ENCODE peak calls at places on chromosome 15, in nine cellular contexts. U is right cardiac atrium, K is tibial artery, T is pancreas, Z is ovary, I is colonic mucosa, H is PC-3, J is heart right ventricle, Q is GM23248. C is an unnamed sample.
A peak's percentile ranks its signal among the peaks of the same experiment; 100 is the strongest.

GRCh38 chr15:41659855-41660234 is 360 bp upstream of the MGA start:
- DNase-seq in U (no peak), K (no peak), T (no peak), Z (no peak), I (no peak), H (no peak), J (no peak), Q (no peak), C (peak; percentile 34)

GRCh38 chr15:47685141-47685870 is 32.0 kb upstream of the SEMA6D start:
- DNase-seq in U (no peak), K (no peak), T (no peak), Z (no peak), I (no peak), H (peak; percentile 72), J (no peak), Q (peak; percentile 55), C (no peak)

GRCh38 chr15:65916664-65917406 is 47.5 kb downstream of the RAB11A start:
- DNase-seq in U (peak; percentile 46), K (peak; percentile 31), T (peak; percentile 66), Z (peak; percentile 75), I (no peak), H (peak; percentile 48), J (peak; percentile 41), Q (peak; percentile 87), C (peak; percentile 57)

GRCh38 chr15:64667736-64668161 is 107.6 kb downstream of the RBPMS2 start:
- DNase-seq in U (no peak), K (no peak), T (no peak), Z (no peak), I (no peak), H (no peak), J (no peak), Q (peak; percentile 61), C (no peak)

GRCh38 chr15:62740141-62741004 is 302.2 kb upstream of the TPM1 start:
- DNase-seq in U (no peak), K (no peak), T (no peak), Z (no peak), I (no peak), H (no peak), J (no peak), Q (no peak), C (no peak)

GRCh38 chr15:95287774-95288173 is 1042.7 kb upstream of the NR2F2 start:
- DNase-seq in U (peak; percentile 16), K (no peak), T (no peak), Z (peak; percentile 64), I (no peak), H (no peak), J (no peak), Q (no peak), C (no peak)

GRCh38 chr15:79007066-79007465 is 62.2 kb upstream of the CTSH start:
- DNase-seq in U (peak; percentile 34), K (peak; percentile 80), T (peak; percentile 68), Z (no peak), I (peak; percentile 44), H (peak; percentile 32), J (peak; percentile 24), Q (peak; percentile 32), C (no peak)

GRCh38 chr15:63492541-63493077 is 11.8 kb upstream of the USP3 start:
- DNase-seq in U (no peak), K (no peak), T (no peak), Z (no peak), I (no peak), H (peak; percentile 68), J (no peak), Q (peak; percentile 80), C (no peak)

GRCh38 chr15:90286678-90287077 is 21.2 kb downstream of the NGRN start:
- DNase-seq in U (no peak), K (no peak), T (no peak), Z (no peak), I (no peak), H (peak; percentile 58), J (no peak), Q (peak; percentile 45), C (no peak)

GRCh38 chr15:67613708-67614107 is 71.2 kb downstream of the MAP2K5 start:
- DNase-seq in U (no peak), K (no peak), T (no peak), Z (no peak), I (no peak), H (peak; percentile 7), J (no peak), Q (no peak), C (no peak)

GRCh38 chr15:51369451-51369761 is 28.0 kb downstream of the GLDN start:
- DNase-seq in U (no peak), K (no peak), T (no peak), Z (no peak), I (no peak), H (no peak), J (no peak), Q (no peak), C (no peak)

GRCh38 chr15:23514492-23514891 is 51.0 kb upstream of the MKRN3 start:
- DNase-seq in U (no peak), K (no peak), T (no peak), Z (no peak), I (no peak), H (no peak), J (no peak), Q (no peak), C (no peak)

GRCh38 chr15:85925649-85926237 is 131.0 kb upstream of the KLHL25 start:
- DNase-seq in U (no peak), K (no peak), T (no peak), Z (no peak), I (no peak), H (no peak), J (no peak), Q (no peak), C (no peak)

GRCh38 chr15:77631790-77632551 is 741 bp downstream of the LINGO1 start:
- DNase-seq in U (peak; percentile 46), K (no peak), T (peak; percentile 33), Z (no peak), I (no peak), H (no peak), J (no peak), Q (no peak), C (no peak)

GRCh38 chr15:68298882-68299381 is 21.4 kb downstream of the FEM1B start:
- DNase-seq in U (no peak), K (no peak), T (no peak), Z (no peak), I (peak; percentile 33), H (no peak), J (peak; percentile 19), Q (peak; percentile 74), C (no peak)

GRCh38 chr15:58227706-58228543 is 89.7 kb downstream of the AQP9 start:
- DNase-seq in U (peak; percentile 79), K (peak; percentile 69), T (peak; percentile 63), Z (peak; percentile 67), I (peak; percentile 75), H (peak; percentile 83), J (peak; percentile 74), Q (peak; percentile 87), C (peak; percentile 81)

DNA sequence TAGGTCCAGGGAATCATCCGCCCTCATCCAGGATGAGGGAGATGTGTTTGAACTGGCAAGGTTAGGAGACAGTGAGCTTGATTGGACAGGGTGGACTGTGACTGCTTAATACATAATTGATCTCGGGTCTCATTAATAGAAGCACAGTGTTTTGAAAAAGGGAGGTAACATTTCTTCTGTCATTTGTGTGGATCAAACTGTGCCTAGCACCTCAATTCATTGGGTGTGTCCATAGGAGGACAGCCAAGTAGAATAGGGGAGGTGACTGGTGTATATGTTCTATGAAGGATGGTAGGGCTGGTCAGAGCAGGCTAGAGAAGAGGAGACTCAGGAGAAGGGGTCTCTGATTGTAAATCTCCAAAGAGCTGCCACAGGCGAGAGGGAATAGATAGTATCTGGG is 2.8 kb upstream of the INSYN1 start:
- DNase-seq in U (no peak), K (no peak), T (no peak), Z (no peak), I (no peak), H (no peak), J (no peak), Q (no peak), C (no peak)
- H3K27me3 ChIP-seq in U (no peaks in the 10 kb centered on the region), K (peaks cover 68% of the 10 kb centered on the region), T (no peaks in the 10 kb centered on the region), Z (no peaks in the 10 kb centered on the region), I (peaks cover 30% of the 10 kb centered on the region), H (peaks cover 73% of the 10 kb centered on the region), J (no peaks in the 10 kb centered on the region), Q (peaks cover 38% of the 10 kb centered on the region), C (peaks cover 15% of the 10 kb centered on the region)

DNA sequence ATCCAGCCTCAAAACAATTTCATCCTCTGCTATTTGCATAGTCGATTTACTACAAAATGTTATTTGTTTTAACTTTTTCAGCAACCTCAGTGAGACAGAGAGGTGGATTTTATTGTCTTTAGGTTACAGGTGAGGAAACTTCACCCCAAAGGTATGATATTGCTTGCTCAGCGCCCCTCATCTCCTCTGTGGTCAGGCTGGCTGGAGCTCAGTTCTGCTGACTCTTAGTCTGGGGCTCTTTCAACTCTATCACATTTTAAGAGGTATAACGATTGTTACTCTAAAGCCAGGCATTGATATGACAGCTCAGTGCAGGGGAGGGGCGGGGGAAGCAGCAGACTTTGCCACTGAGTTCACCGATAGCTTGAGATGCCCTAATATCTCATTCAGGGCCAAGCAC is 103.0 kb upstream of the DPH6 start:
- DNase-seq in U (no peak), K (no peak), T (no peak), Z (no peak), I (no peak), H (no peak), J (no peak), Q (no peak), C (no peak)
- H3K4me1 ChIP-seq in U (no peaks in the 10 kb centered on the region), K (no peaks in the 10 kb centered on the region), T (no peaks in the 10 kb centered on the region), Z (no peaks in the 10 kb centered on the region), I (no peaks in the 10 kb centered on the region), H (no peaks in the 10 kb centered on the region), J (no peaks in the 10 kb centered on the region), Q (no peaks in the 10 kb centered on the region), C (no peaks in the 10 kb centered on the region)

GRCh38 chr15:60004846-60005351 is 788 bp downstream of the FOXB1 start:
- DNase-seq in U (no peak), K (no peak), T (no peak), Z (no peak), I (no peak), H (no peak), J (no peak), Q (peak; percentile 27), C (no peak)

GRCh38 chr15:60003243-60004018 is 680 bp upstream of the FOXB1 start:
- DNase-seq in U (no peak), K (no peak), T (no peak), Z (no peak), I (no peak), H (no peak), J (no peak), Q (no peak), C (no peak)

GRCh38 chr15:60005352-60006202 is 1.5 kb downstream of the FOXB1 start:
- DNase-seq in U (no peak), K (no peak), T (no peak), Z (no peak), I (no peak), H (no peak), J (no peak), Q (no peak), C (no peak)

GRCh38 chr15:60002528-60003218 is 1.4 kb upstream of the FOXB1 start:
- DNase-seq in U (no peak), K (no peak), T (no peak), Z (no peak), I (no peak), H (no peak), J (no peak), Q (no peak), C (no peak)

GRCh38 chr15:60004019-60004845 is at the start of gene FOXB1:
- DNase-seq in U (no peak), K (no peak), T (no peak), Z (no peak), I (no peak), H (no peak), J (no peak), Q (no peak), C (peak; percentile 61)
- H3K27me3 ChIP-seq in U (peaks cover 2% of the 10 kb centered on the region), K (peaks cover 98% of the 10 kb centered on the region), T (peaks cover 36% of the 10 kb centered on the region), Z (peaks cover 10% of the 10 kb centered on the region), I (peaks cover 97% of the 10 kb centered on the region), H (peaks cover 67% of the 10 kb centered on the region), J (peaks cover 100% of the 10 kb centered on the region), Q (peaks cover 97% of the 10 kb centered on the region), C (peaks cover 100% of the 10 kb centered on the region)

GRCh38 chr15:75176404-75176761 is 25.3 kb upstream of the C15orf39 start:
- DNase-seq in U (no peak), K (peak; percentile 48), T (no peak), Z (peak; percentile 42), I (no peak), H (no peak), J (no peak), Q (no peak), C (no peak)
- H3K4me1 ChIP-seq in U (peaks cover 12% of the 10 kb centered on the region), K (peaks cover 59% of the 10 kb centered on the region), T (peaks cover 18% of the 10 kb centered on the region), Z (peaks cover 21% of the 10 kb centered on the region), I (peaks cover 18% of the 10 kb centered on the region), H (peaks cover 46% of the 10 kb centered on the region), J (peaks cover 50% of the 10 kb centered on the region), Q (peaks cover 31% of the 10 kb centered on the region), C (peaks cover 23% of the 10 kb centered on the region)

C was measured in left lung.